ENCODE peak calls at places on chromosomes 5 and 9, in nine cellular contexts. One of them, this sample, is unnamed.

GRCh38 chr9:34385561-34386230 is 9.0 kb upstream of the MYORG start:
- DNase-seq in CD8-positive, alpha-beta T cell: no peak
- DNase-seq in fibroblast of pulmonary artery: no peak
- DNase-seq in brain microvascular endothelial cell: no peak
- DNase-seq in upper lobe of right lung: no peak
- DNase-seq in suprapubic skin: no peak
- DNase-seq in HepG2: no peak
- DNase-seq in bronchial epithelial cell: no peak
- DNase-seq in epithelial cell of esophagus: no peak
- DNase-seq in this sample: no peak

GRCh38 chr5:151012857-151013256 is 7.5 kb upstream of the GPX3 start:
- DNase-seq in HepG2: no peak
- DNase-seq in upper lobe of right lung: no peak
- DNase-seq in fibroblast of pulmonary artery: no peak
- DNase-seq in brain microvascular endothelial cell: no peak
- DNase-seq in epithelial cell of esophagus: no peak
- DNase-seq in suprapubic skin: no peak
- DNase-seq in CD8-positive, alpha-beta T cell: no peak
- DNase-seq in bronchial epithelial cell: no peak
- DNase-seq in this sample: no peak

GRCh38 chr9:2655411-2655901 is 33.9 kb downstream of the VLDLR start:
- DNase-seq in CD8-positive, alpha-beta T cell: peak
- DNase-seq in brain microvascular endothelial cell: peak
- DNase-seq in HepG2: no peak
- DNase-seq in suprapubic skin: no peak
- DNase-seq in epithelial cell of esophagus: peak
- DNase-seq in fibroblast of pulmonary artery: peak
- DNase-seq in bronchial epithelial cell: peak
- DNase-seq in upper lobe of right lung: no peak
- DNase-seq in this sample: peak

GRCh38 chr9:107929439-107929838 is 439.9 kb upstream of the KLF4 start:
- DNase-seq in CD8-positive, alpha-beta T cell: no peak
- DNase-seq in bronchial epithelial cell: peak
- DNase-seq in HepG2: no peak
- DNase-seq in fibroblast of pulmonary artery: peak
- DNase-seq in suprapubic skin: peak
- DNase-seq in epithelial cell of esophagus: peak
- DNase-seq in brain microvascular endothelial cell: peak
- DNase-seq in upper lobe of right lung: peak
- DNase-seq in this sample: peak

GRCh38 chr5:18048449-18048848 is 414.2 kb downstream of the TAF11L14 start:
- DNase-seq in upper lobe of right lung: no peak
- DNase-seq in epithelial cell of esophagus: no peak
- DNase-seq in brain microvascular endothelial cell: no peak
- DNase-seq in CD8-positive, alpha-beta T cell: no peak
- DNase-seq in HepG2: no peak
- DNase-seq in fibroblast of pulmonary artery: no peak
- DNase-seq in bronchial epithelial cell: peak
- DNase-seq in suprapubic skin: no peak
- DNase-seq in this sample: no peak

GRCh38 chr5:148730272-148730954 is 76.1 kb upstream of the HTR4 start:
- DNase-seq in upper lobe of right lung: no peak
- DNase-seq in fibroblast of pulmonary artery: peak
- DNase-seq in bronchial epithelial cell: peak
- DNase-seq in HepG2: no peak
- DNase-seq in brain microvascular endothelial cell: peak
- DNase-seq in suprapubic skin: no peak
- DNase-seq in epithelial cell of esophagus: peak
- DNase-seq in CD8-positive, alpha-beta T cell: no peak
- DNase-seq in this sample: peak

GRCh38 chr5:16812911-16813310 is 123.2 kb downstream of the MYO10 start:
- DNase-seq in HepG2: peak
- DNase-seq in CD8-positive, alpha-beta T cell: no peak
- DNase-seq in brain microvascular endothelial cell: peak
- DNase-seq in suprapubic skin: no peak
- DNase-seq in fibroblast of pulmonary artery: peak
- DNase-seq in upper lobe of right lung: no peak
- DNase-seq in bronchial epithelial cell: peak
- DNase-seq in epithelial cell of esophagus: peak
- DNase-seq in this sample: peak

GRCh38 chr5:123865641-123866040 is 353.7 kb downstream of the CSNK1G3 start:
- DNase-seq in fibroblast of pulmonary artery: no peak
- DNase-seq in brain microvascular endothelial cell: no peak
- DNase-seq in bronchial epithelial cell: no peak
- DNase-seq in CD8-positive, alpha-beta T cell: no peak
- DNase-seq in suprapubic skin: no peak
- DNase-seq in upper lobe of right lung: no peak
- DNase-seq in epithelial cell of esophagus: no peak
- DNase-seq in HepG2: no peak
- DNase-seq in this sample: no peak

GRCh38 chr9:1231998-1232919 is 182.1 kb downstream of the DMRT2 start:
- DNase-seq in epithelial cell of esophagus: peak
- DNase-seq in bronchial epithelial cell: peak
- DNase-seq in upper lobe of right lung: peak
- DNase-seq in CD8-positive, alpha-beta T cell: no peak
- DNase-seq in brain microvascular endothelial cell: peak
- DNase-seq in suprapubic skin: peak
- DNase-seq in fibroblast of pulmonary artery: peak
- DNase-seq in HepG2: peak
- DNase-seq in this sample: peak

GRCh38 chr9:121455527-121456239 is 44.0 kb downstream of the GGTA1 start:
- DNase-seq in brain microvascular endothelial cell: no peak
- DNase-seq in HepG2: no peak
- DNase-seq in suprapubic skin: no peak
- DNase-seq in upper lobe of right lung: no peak
- DNase-seq in epithelial cell of esophagus: no peak
- DNase-seq in CD8-positive, alpha-beta T cell: peak
- DNase-seq in bronchial epithelial cell: no peak
- DNase-seq in fibroblast of pulmonary artery: no peak
- DNase-seq in this sample: no peak

GRCh38 chr9:20070336-20070735 is 281.5 kb upstream of the SLC24A2 start:
- DNase-seq in HepG2: no peak
- DNase-seq in suprapubic skin: no peak
- DNase-seq in epithelial cell of esophagus: no peak
- DNase-seq in bronchial epithelial cell: no peak
- DNase-seq in brain microvascular endothelial cell: no peak
- DNase-seq in fibroblast of pulmonary artery: no peak
- DNase-seq in upper lobe of right lung: no peak
- DNase-seq in CD8-positive, alpha-beta T cell: no peak
- DNase-seq in this sample: no peak

GRCh38 chr9:75001719-75002421 is 26.2 kb downstream of the CARNMT1 start:
- DNase-seq in bronchial epithelial cell: peak
- DNase-seq in epithelial cell of esophagus: peak
- DNase-seq in fibroblast of pulmonary artery: peak
- DNase-seq in brain microvascular endothelial cell: peak
- DNase-seq in upper lobe of right lung: no peak
- DNase-seq in CD8-positive, alpha-beta T cell: no peak
- DNase-seq in suprapubic skin: no peak
- DNase-seq in HepG2: peak
- DNase-seq in this sample: peak

GRCh38 chr9:123928471-123929176 is 1.3 kb downstream of the DENND1A start:
- DNase-seq in fibroblast of pulmonary artery: no peak
- DNase-seq in suprapubic skin: no peak
- DNase-seq in epithelial cell of esophagus: no peak
- DNase-seq in CD8-positive, alpha-beta T cell: no peak
- DNase-seq in brain microvascular endothelial cell: no peak
- DNase-seq in upper lobe of right lung: no peak
- DNase-seq in HepG2: no peak
- DNase-seq in bronchial epithelial cell: peak
- DNase-seq in this sample: peak

GRCh38 chr9:123926986-123927385 is 2.9 kb downstream of the DENND1A start:
- DNase-seq in suprapubic skin: no peak
- DNase-seq in bronchial epithelial cell: no peak
- DNase-seq in HepG2: no peak
- DNase-seq in epithelial cell of esophagus: no peak
- DNase-seq in CD8-positive, alpha-beta T cell: no peak
- DNase-seq in fibroblast of pulmonary artery: no peak
- DNase-seq in brain microvascular endothelial cell: no peak
- DNase-seq in upper lobe of right lung: no peak
- DNase-seq in this sample: no peak

GRCh38 chr9:123927625-123928308 is 2.2 kb downstream of the DENND1A start:
- DNase-seq in HepG2: no peak
- DNase-seq in upper lobe of right lung: no peak
- DNase-seq in suprapubic skin: no peak
- DNase-seq in bronchial epithelial cell: peak
- DNase-seq in brain microvascular endothelial cell: no peak
- DNase-seq in CD8-positive, alpha-beta T cell: no peak
- DNase-seq in epithelial cell of esophagus: peak
- DNase-seq in fibroblast of pulmonary artery: peak
- DNase-seq in this sample: peak

GRCh38 chr9:123929177-123929869 is 603 bp downstream of the DENND1A start:
- DNase-seq in bronchial epithelial cell: peak
- DNase-seq in CD8-positive, alpha-beta T cell: peak
- DNase-seq in fibroblast of pulmonary artery: no peak
- DNase-seq in epithelial cell of esophagus: no peak
- DNase-seq in HepG2: peak
- DNase-seq in brain microvascular endothelial cell: no peak
- DNase-seq in upper lobe of right lung: no peak
- DNase-seq in suprapubic skin: peak
- DNase-seq in this sample: no peak

DNA sequence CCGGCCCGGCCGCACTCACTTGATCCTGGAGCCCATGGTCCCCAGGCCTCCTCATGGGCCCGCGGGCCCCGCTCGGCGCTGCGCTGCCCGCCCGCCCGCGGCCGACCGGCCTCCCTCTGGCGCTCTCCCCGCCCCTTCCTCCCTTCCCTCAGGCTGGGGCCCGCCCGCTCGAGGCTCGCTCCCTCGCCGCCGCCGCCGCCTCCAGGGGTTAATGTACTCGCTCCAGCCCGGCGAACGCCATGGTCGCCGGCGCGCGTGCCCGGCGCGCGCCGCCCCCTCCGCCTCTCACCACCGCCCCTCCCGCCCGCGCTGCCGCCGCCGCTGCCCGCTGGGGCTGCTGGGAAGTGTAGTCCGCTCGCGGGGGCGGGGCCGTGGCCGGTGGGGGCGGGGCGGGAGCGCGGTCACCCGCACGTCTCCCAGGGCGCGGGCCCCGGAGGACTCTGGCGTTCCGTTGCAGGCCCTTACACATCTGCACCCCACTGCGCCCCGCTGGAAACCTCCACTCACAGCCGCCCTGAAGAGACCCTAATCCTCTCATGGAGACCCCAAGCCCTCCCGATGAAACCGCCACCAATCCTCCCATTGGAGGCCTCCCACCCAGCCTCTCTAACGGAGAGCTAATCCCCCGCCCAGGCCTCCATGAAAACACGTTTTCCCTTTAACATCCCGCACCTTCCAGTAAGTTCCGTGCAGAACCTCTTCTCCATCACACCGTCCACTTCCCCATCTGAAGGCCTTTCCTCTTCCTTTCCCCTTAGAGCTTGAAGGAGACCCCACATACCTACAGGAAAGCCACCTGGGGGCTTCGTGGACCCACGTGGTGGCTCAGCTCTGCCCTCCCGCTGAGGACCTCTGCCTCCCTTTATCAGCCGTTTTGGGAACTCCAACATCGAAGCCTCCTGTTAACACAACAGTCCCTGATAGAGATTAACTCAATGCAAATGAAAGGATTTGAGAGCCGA is at the start of gene DENND1A:
- DNase-seq in bronchial epithelial cell: peak
- DNase-seq in upper lobe of right lung: peak
- DNase-seq in suprapubic skin: peak
- DNase-seq in brain microvascular endothelial cell: peak
- DNase-seq in fibroblast of pulmonary artery: peak
- DNase-seq in epithelial cell of esophagus: peak
- DNase-seq in HepG2: peak
- DNase-seq in CD8-positive, alpha-beta T cell: peak
- DNase-seq in this sample: peak
- TF ChIP-seq CTCF in bronchial epithelial cell: no peak
- TF ChIP-seq CTCF in upper lobe of right lung: no peak
- TF ChIP-seq CTCF in suprapubic skin: no peak
- TF ChIP-seq CTCF in brain microvascular endothelial cell: no peak
- TF ChIP-seq CTCF in fibroblast of pulmonary artery: no peak
- TF ChIP-seq CTCF in epithelial cell of esophagus: no peak
- TF ChIP-seq CTCF in HepG2: no peak
- TF ChIP-seq CTCF in CD8-positive, alpha-beta T cell: no peak
- TF ChIP-seq CTCF in this sample: no peak

DNA sequence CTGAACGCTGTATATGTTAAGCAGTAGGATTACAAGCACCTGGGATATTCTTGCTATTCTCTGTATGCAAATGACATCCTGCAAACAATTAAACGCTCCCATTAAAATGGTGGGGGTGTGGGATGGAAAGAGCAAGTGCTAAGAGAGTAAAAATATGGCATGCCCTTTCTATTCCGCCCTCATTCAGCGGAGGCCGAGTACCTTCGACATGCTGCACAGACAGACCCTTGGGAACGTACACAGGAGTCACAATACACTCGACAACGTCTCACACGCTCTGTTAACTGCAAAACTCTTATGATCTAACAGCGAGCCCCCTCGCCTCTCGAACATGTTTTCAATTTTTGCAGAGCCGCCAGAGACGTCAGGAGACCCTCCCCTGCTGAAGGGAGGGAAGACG is 322.2 kb downstream of the CEMIP2 start:
- DNase-seq in CD8-positive, alpha-beta T cell: no peak
- DNase-seq in bronchial epithelial cell: no peak
- DNase-seq in brain microvascular endothelial cell: no peak
- DNase-seq in fibroblast of pulmonary artery: no peak
- DNase-seq in epithelial cell of esophagus: no peak
- DNase-seq in HepG2: no peak
- DNase-seq in upper lobe of right lung: no peak
- DNase-seq in suprapubic skin: no peak
- DNase-seq in this sample: no peak
- H3K4me3 ChIP-seq in CD8-positive, alpha-beta T cell: no peak
- H3K4me3 ChIP-seq in bronchial epithelial cell: no peak
- H3K4me3 ChIP-seq in brain microvascular endothelial cell: peak
- H3K4me3 ChIP-seq in fibroblast of pulmonary artery: peak
- H3K4me3 ChIP-seq in epithelial cell of esophagus: no peak
- H3K4me3 ChIP-seq in HepG2: peak
- H3K4me3 ChIP-seq in upper lobe of right lung: no peak
- H3K4me3 ChIP-seq in suprapubic skin: peak
- H3K4me3 ChIP-seq in this sample: no peak

GRCh38 chr9:98484218-98484617 is 224.5 kb downstream of the GABBR2 start:
- DNase-seq in CD8-positive, alpha-beta T cell: no peak
- DNase-seq in upper lobe of right lung: no peak
- DNase-seq in bronchial epithelial cell: no peak
- DNase-seq in suprapubic skin: no peak
- DNase-seq in fibroblast of pulmonary artery: peak
- DNase-seq in epithelial cell of esophagus: no peak
- DNase-seq in brain microvascular endothelial cell: no peak
- DNase-seq in HepG2: no peak
- DNase-seq in this sample: peak
- TF ChIP-seq CTCF in CD8-positive, alpha-beta T cell: no peak
- TF ChIP-seq CTCF in upper lobe of right lung: no peak
- TF ChIP-seq CTCF in bronchial epithelial cell: no peak
- TF ChIP-seq CTCF in suprapubic skin: no peak
- TF ChIP-seq CTCF in fibroblast of pulmonary artery: peak
- TF ChIP-seq CTCF in epithelial cell of esophagus: no peak
- TF ChIP-seq CTCF in brain microvascular endothelial cell: peak
- TF ChIP-seq CTCF in HepG2: no peak
- TF ChIP-seq CTCF in this sample: peak

DNA sequence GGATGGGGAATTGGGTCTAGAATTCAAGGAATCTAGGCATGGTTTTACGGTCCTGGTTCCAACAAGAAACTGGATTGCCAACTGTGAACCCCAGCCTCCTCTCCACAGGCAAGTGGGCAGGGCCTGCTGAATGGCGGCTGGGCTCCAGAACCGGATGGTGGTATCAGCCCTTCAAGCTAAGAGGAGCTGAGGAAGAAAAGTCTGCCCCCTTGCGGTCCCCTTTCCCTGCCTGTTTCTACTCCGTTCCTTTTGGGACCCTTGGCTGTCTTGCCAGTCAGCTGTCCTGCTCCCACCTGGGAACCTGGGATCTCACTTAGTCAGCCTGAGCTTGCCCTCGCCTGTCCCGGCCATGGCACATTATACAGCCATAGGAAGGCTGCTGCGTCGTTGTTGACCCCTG is 234.4 kb upstream of the DAPK1 start:
- DNase-seq in upper lobe of right lung: no peak
- DNase-seq in suprapubic skin: no peak
- DNase-seq in brain microvascular endothelial cell: no peak
- DNase-seq in HepG2: no peak
- DNase-seq in epithelial cell of esophagus: no peak
- DNase-seq in CD8-positive, alpha-beta T cell: no peak
- DNase-seq in fibroblast of pulmonary artery: no peak
- DNase-seq in bronchial epithelial cell: no peak
- DNase-seq in this sample: no peak
- H3K4me3 ChIP-seq in upper lobe of right lung: no peak
- H3K4me3 ChIP-seq in suprapubic skin: no peak
- H3K4me3 ChIP-seq in brain microvascular endothelial cell: no peak
- H3K4me3 ChIP-seq in HepG2: no peak
- H3K4me3 ChIP-seq in epithelial cell of esophagus: no peak
- H3K4me3 ChIP-seq in CD8-positive, alpha-beta T cell: no peak
- H3K4me3 ChIP-seq in fibroblast of pulmonary artery: no peak
- H3K4me3 ChIP-seq in bronchial epithelial cell: no peak
- H3K4me3 ChIP-seq in this sample: no peak

This sample was measured in AG10803.